ENCODE peak calls at places on chromosomes 7 and 10, in six cellular contexts. Q is sigmoid colon, U is GM12878, M is ovary, P is A549, I is suprapubic skin. S is an unnamed sample.

GRCh38 chr7:149071641-149072437 is 18.7 kb downstream of the ZNF786 start:
- DNase-seq in P (peak), Q (peak), M (no peak), I (no peak), U (no peak), S (peak)

GRCh38 chr10:74995806-74996205 is 115.7 kb upstream of the SAMD8 start:
- DNase-seq in Q (no peak), M (no peak), U (no peak), I (no peak), P (no peak), S (no peak)

GRCh38 chr10:8116926-8117493 is 62.5 kb downstream of the GATA3 start:
- DNase-seq in P (no peak), Q (no peak), U (no peak), M (no peak), I (no peak), S (no peak)

GRCh38 chr10:126126856-126127255 is 230.5 kb downstream of the FANK1 start:
- DNase-seq in U (no peak), Q (no peak), I (no peak), M (no peak), P (no peak), S (no peak)

GRCh38 chr10:80132299-80133139 is at the start of gene PLAC9:
- DNase-seq in I (peak), M (peak), Q (peak), U (no peak), P (peak), S (peak)

GRCh38 chr7:36487756-36488336 is 98.2 kb downstream of the ANLN start:
- DNase-seq in M (no peak), Q (no peak), U (peak), P (peak), I (no peak), S (no peak)

GRCh38 chr7:66845382-66846095 is 75.5 kb upstream of the TMEM248 start:
- DNase-seq in I (peak), Q (no peak), U (no peak), M (peak), P (no peak), S (peak)

GRCh38 chr10:1301138-1301537 is 245.0 kb downstream of the WDR37 start:
- DNase-seq in M (no peak), P (no peak), Q (no peak), I (no peak), U (no peak), S (no peak)

GRCh38 chr7:51307811-51308737 is 8.5 kb downstream of the COBL start:
- DNase-seq in Q (no peak), I (no peak), P (no peak), U (no peak), M (no peak), S (no peak)

GRCh38 chr10:63765126-63765525 is 243.9 kb downstream of the REEP3 start:
- DNase-seq in I (no peak), P (no peak), M (no peak), U (no peak), Q (no peak), S (no peak)

GRCh38 chr10:11849908-11850307 is 26.8 kb downstream of the PROSER2 start:
- DNase-seq in M (no peak), P (no peak), Q (no peak), I (no peak), U (no peak), S (no peak)

GRCh38 chr7:78221961-78222751 is 423.6 kb downstream of the PHTF2 start:
- DNase-seq in U (no peak), P (no peak), M (no peak), Q (no peak), I (no peak), S (no peak)

GRCh38 chr10:48390933-48391845 is 84.7 kb downstream of the MAPK8 start:
- DNase-seq in U (peak), Q (no peak), M (no peak), P (no peak), I (no peak), S (no peak)

GRCh38 chr7:47669178-47669878 is 87.4 kb upstream of the TNS3 start:
- DNase-seq in U (peak), I (peak), Q (peak), P (no peak), M (peak), S (no peak)

GRCh38 chr10:14074062-14074884 is 256.5 kb downstream of the FRMD4A start:
- DNase-seq in M (peak), U (no peak), Q (peak), I (peak), P (peak), S (no peak)

GRCh38 chr7:45984386-45985295 is 63.6 kb upstream of the IGFBP3 start:
- DNase-seq in I (no peak), U (no peak), P (no peak), Q (no peak), M (no peak), S (no peak)

GRCh38 chr10:80159166-80159888 is 26.8 kb downstream of the PLAC9 start:
- DNase-seq in M (no peak), U (no peak), Q (peak), I (no peak), P (no peak), S (no peak)

GRCh38 chr7:18494821-18495408 is 634 bp upstream of the HDAC9 start:
- DNase-seq in P (no peak), I (no peak), Q (no peak), U (no peak), M (no peak), S (no peak)

GRCh38 chr7:127920787-127921438 is 110.3 kb downstream of the LRRC4 start:
- DNase-seq in P (no peak), I (no peak), M (no peak), Q (no peak), U (no peak), S (no peak)

GRCh38 chr7:26549281-26549943 is 257.8 kb downstream of the SNX10 start:
- DNase-seq in M (no peak), P (no peak), Q (no peak), U (no peak), I (no peak), S (peak)

GRCh38 chr10:119595134-119595714 is 1.5 kb downstream of the TIAL1 start:
- DNase-seq in U (no peak), M (no peak), I (no peak), P (no peak), Q (no peak), S (no peak)

GRCh38 chr7:26900283-26900682 is 35.9 kb upstream of the SKAP2 start:
- DNase-seq in I (no peak), Q (no peak), M (no peak), P (no peak), U (no peak), S (no peak)

GRCh38 chr7:69814421-69814962 is 216.2 kb downstream of the AUTS2 start:
- DNase-seq in U (no peak), I (no peak), P (no peak), M (no peak), Q (peak), S (peak)

GRCh38 chr7:155009570-155010157 is 6.7 kb upstream of the PAXIP1 start:
- DNase-seq in P (peak), M (no peak), U (no peak), Q (no peak), I (no peak), S (no peak)

GRCh38 chr7:146397141-146397540 is 280.5 kb downstream of the CNTNAP2 start:
- DNase-seq in U (no peak), P (no peak), I (no peak), M (no peak), Q (no peak), S (no peak)

GRCh38 chr10:90592903-90593302 is 264.9 kb downstream of the HTR7 start:
- DNase-seq in M (no peak), Q (no peak), I (no peak), P (peak), U (peak), S (no peak)

GRCh38 chr7:7438851-7439250 is 96.8 kb downstream of the COL28A1 start:
- DNase-seq in P (peak), Q (no peak), U (no peak), M (no peak), I (no peak), S (no peak)

GRCh38 chr7:29968683-29969457 is 20.7 kb downstream of the SCRN1 start:
- DNase-seq in U (no peak), M (no peak), P (no peak), I (no peak), Q (no peak), S (no peak)

GRCh38 chr7:26376208-26376917 is 84.7 kb downstream of the SNX10 start:
- DNase-seq in Q (no peak), I (no peak), M (no peak), U (no peak), P (peak), S (peak)

GRCh38 chr7:99422625-99423024 is 13.9 kb downstream of the BUD31 start:
- DNase-seq in Q (no peak), I (no peak), P (no peak), U (no peak), M (no peak), S (no peak)

GRCh38 chr10:132997517-132998265 is 55.3 kb upstream of the CFAP46 start:
- DNase-seq in I (no peak), U (no peak), P (no peak), Q (no peak), M (no peak), S (no peak)

GRCh38 chr10:80516506-80517075 is 21.1 kb upstream of the SH2D4B start:
- DNase-seq in M (no peak), I (no peak), Q (peak), P (no peak), U (no peak), S (no peak)

GRCh38 chr10:62068464-62068863 is 167.0 kb downstream of the ARID5B start:
- DNase-seq in M (no peak), P (no peak), U (no peak), I (no peak), Q (no peak), S (peak)

GRCh38 chr10:37495415-37495814 is 362.0 kb downstream of the ZNF248 start:
- DNase-seq in Q (no peak), U (no peak), P (no peak), M (no peak), I (no peak), S (no peak)

GRCh38 chr7:140541513-140542192 is 62.3 kb upstream of the MKRN1 start:
- DNase-seq in P (peak), M (peak), Q (peak), I (no peak), U (no peak), S (peak)

GRCh38 chr7:130144632-130145171 is 60.5 kb downstream of the TMEM209 start:
- DNase-seq in U (no peak), Q (no peak), P (peak), I (no peak), M (no peak), S (no peak)
- TF ChIP-seq EP300 in U (no peak), Q (no peak), P (no peak), I (no peak), M (no peak), S (peak)

GRCh38 chr7:102287082-102287464 is 405 bp downstream of the SH2B2 start:
- DNase-seq in Q (no peak), M (peak), P (no peak), U (no peak), I (no peak), S (peak)

GRCh38 chr7:102284891-102285540 is 1.7 kb upstream of the SH2B2 start:
- DNase-seq in Q (peak), U (no peak), M (peak), I (no peak), P (no peak), S (no peak)

GRCh38 chr7:102286237-102287081 is at the start of gene SH2B2:
- DNase-seq in U (no peak), Q (peak), I (peak), P (no peak), M (peak), S (peak)

GRCh38 chr7:102284399-102284798 is 2.3 kb upstream of the SH2B2 start:
- DNase-seq in U (no peak), I (no peak), Q (no peak), M (no peak), P (no peak), S (no peak)

GRCh38 chr7:102285541-102286236 is 979 bp upstream of the SH2B2 start:
- DNase-seq in U (no peak), P (no peak), I (no peak), M (peak), Q (no peak), S (no peak)
- TF ChIP-seq CTCF in U (no peak), P (no peak), I (no peak), M (no peak), Q (no peak), S (no peak)

GRCh38 chr7:137992042-137992737 is 9.7 kb downstream of the CREB3L2 start:
- DNase-seq in I (no peak), M (no peak), P (no peak), Q (peak), U (no peak), S (no peak)

GRCh38 chr7:137989590-137989989 is 12.3 kb downstream of the CREB3L2 start:
- DNase-seq in M (no peak), Q (no peak), P (no peak), I (no peak), U (no peak), S (no peak)

GRCh38 chr7:137987968-137988367 is 13.9 kb downstream of the CREB3L2 start:
- DNase-seq in M (no peak), U (peak), I (no peak), P (no peak), Q (no peak), S (no peak)

GRCh38 chr7:137989127-137989526 is 12.8 kb downstream of the CREB3L2 start:
- DNase-seq in Q (no peak), P (no peak), U (no peak), I (no peak), M (no peak), S (no peak)

DNA sequence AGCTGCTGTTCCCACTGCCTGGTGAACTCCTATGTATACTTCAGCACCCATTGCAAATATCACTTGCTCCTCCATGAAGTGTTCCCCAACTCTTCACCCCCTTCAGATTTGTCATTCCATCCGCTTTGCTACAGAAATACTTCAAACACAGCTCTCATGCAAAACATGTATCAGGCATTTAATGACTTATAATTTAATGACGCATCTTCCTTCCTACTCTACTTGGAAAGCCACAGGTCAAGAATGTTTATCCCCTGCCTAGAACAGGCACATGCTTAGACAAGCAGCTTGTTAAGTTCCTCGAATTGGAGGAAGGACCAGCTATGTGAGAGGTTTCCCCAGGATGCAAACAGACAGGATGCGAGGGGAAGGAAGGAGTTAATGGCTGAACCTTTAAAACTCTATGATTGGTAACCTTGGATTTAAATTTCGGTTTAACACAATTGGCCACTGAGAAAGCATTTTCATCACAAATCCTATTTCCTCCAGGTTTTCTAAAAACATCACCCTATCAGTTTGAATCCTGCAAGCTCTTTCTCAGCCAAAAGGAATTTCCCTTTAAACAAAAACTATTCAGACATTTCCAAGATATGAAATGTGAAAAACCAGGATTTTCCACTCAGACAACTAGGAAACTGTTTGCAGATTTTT is 11.5 kb downstream of the CREB3L2 start:
- DNase-seq in I (no peak), P (no peak), U (no peak), Q (no peak), M (no peak), S (no peak)
- H3K27ac ChIP-seq in I (peak), P (no peak), U (peak), Q (peak), M (peak), S (no peak)

DNA sequence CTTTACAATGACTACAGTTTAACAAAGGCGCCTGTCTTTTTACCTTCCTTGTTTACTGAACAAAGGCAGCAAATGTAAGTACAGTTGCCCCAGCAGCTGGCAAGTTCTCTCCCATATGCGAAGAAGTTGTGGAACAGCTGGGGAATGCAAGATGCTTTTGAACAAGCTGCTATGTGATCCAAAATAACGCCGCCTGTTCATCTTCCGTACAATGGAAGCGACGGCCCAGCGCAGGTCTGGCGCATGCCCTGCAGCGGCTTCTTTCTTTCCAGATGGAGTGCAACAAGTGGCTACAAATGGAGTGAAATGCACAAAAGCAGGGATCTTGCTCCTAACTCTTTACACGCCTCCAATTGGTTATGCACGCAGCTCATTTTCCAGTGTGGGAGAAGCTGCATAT is 97.0 kb upstream of the SVIL start:
- DNase-seq in I (no peak), M (no peak), Q (peak), U (no peak), P (no peak), S (no peak)
- TF ChIP-seq EP300 in I (no peak), M (no peak), Q (no peak), U (no peak), P (no peak), S (no peak)

DNA sequence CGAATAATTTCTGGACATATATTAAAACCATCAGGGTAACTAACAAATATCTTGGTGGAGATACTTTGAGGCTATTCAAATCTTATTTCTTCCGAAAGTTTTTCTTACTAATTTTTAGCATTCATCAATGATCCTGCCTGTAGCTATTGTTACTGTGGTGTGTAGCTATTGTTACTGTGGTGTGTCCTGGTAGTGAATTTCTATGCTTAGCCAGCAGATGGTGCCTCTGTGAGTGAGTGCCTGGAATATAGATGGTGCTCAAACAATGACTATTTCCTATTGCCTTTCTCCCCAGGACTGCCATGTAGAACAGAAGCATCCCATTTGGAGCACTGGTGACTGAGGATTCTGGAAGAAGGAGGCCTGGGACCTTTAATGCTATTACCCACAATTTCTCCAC is 245.7 kb downstream of the CCSER2 start:
- DNase-seq in P (no peak), Q (no peak), I (no peak), M (no peak), U (no peak), S (no peak)
- TF ChIP-seq CTCF in P (no peak), Q (no peak), I (no peak), M (no peak), U (no peak), S (no peak)